ENCODE peak calls at places on chromosomes 13 and 19, in six cellular contexts. One of them, this sample, is unnamed.

GRCh38 chr13:34591801-34592454 is 350.1 kb upstream of the NBEA start:
- DNase-seq in ovary: no peak
- DNase-seq in IMR-90: no peak
- DNase-seq in breast epithelium: no peak
- DNase-seq in esophagus muscularis mucosa: no peak
- DNase-seq in mucosa of descending colon: no peak
- DNase-seq in this sample: no peak

GRCh38 chr19:17021328-17021727 is 5.3 kb downstream of the CPAMD8 start:
- DNase-seq in ovary: no peak
- DNase-seq in esophagus muscularis mucosa: no peak
- DNase-seq in breast epithelium: no peak
- DNase-seq in IMR-90: no peak
- DNase-seq in mucosa of descending colon: no peak
- DNase-seq in this sample: no peak

GRCh38 chr13:80040977-80041310 is 300.0 kb downstream of the SPRY2 start:
- DNase-seq in mucosa of descending colon: no peak
- DNase-seq in breast epithelium: no peak
- DNase-seq in esophagus muscularis mucosa: no peak
- DNase-seq in ovary: no peak
- DNase-seq in IMR-90: no peak
- DNase-seq in this sample: no peak

GRCh38 chr13:51330741-51331140 is 8.8 kb upstream of the SERPINE3 start:
- DNase-seq in breast epithelium: no peak
- DNase-seq in esophagus muscularis mucosa: no peak
- DNase-seq in mucosa of descending colon: no peak
- DNase-seq in IMR-90: no peak
- DNase-seq in ovary: no peak
- DNase-seq in this sample: no peak

GRCh38 chr19:4709440-4710280 is 14.0 kb downstream of the DPP9 start:
- DNase-seq in esophagus muscularis mucosa: no peak
- DNase-seq in IMR-90: no peak
- DNase-seq in mucosa of descending colon: no peak
- DNase-seq in breast epithelium: no peak
- DNase-seq in ovary: no peak
- DNase-seq in this sample: no peak

GRCh38 chr13:33303885-33304284 is 18.3 kb upstream of the STARD13 start:
- DNase-seq in breast epithelium: no peak
- DNase-seq in mucosa of descending colon: no peak
- DNase-seq in ovary: no peak
- DNase-seq in esophagus muscularis mucosa: no peak
- DNase-seq in IMR-90: peak; percentile 77
- DNase-seq in this sample: no peak

GRCh38 chr13:108495686-108496363 is 133.6 kb upstream of the MYO16 start:
- DNase-seq in esophagus muscularis mucosa: no peak
- DNase-seq in breast epithelium: no peak
- DNase-seq in IMR-90: no peak
- DNase-seq in mucosa of descending colon: no peak
- DNase-seq in ovary: no peak
- DNase-seq in this sample: no peak

GRCh38 chr13:33931397-33931987 is 113.5 kb downstream of the RFC3 start:
- DNase-seq in IMR-90: peak; percentile 53
- DNase-seq in breast epithelium: no peak
- DNase-seq in ovary: no peak
- DNase-seq in esophagus muscularis mucosa: no peak
- DNase-seq in mucosa of descending colon: no peak
- DNase-seq in this sample: peak; percentile 34

DNA sequence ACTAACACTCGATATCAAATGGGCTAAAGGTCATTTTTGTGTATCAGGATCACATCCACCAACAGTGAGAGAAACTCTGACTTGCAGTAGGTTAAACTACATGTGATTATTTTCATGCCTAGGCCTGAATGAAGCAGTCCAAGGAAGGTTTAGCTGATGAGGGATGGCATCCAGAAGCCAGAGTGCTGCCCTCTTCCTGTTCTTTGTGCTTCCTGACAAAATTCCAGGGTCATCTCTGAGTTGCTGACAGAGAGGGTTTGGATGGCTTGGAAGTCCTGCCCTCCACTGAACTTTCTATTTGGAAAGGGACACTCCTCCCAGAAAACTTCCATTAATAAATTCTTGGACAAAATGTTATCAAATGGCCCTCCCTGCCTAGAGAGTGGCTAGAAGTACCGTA is 728.3 kb upstream of the SLC10A2 start:
- DNase-seq in IMR-90: no peak
- DNase-seq in ovary: no peak
- DNase-seq in breast epithelium: no peak
- DNase-seq in mucosa of descending colon: no peak
- DNase-seq in esophagus muscularis mucosa: no peak
- DNase-seq in this sample: no peak
- TF ChIP-seq CTCF in IMR-90: no peak
- TF ChIP-seq CTCF in ovary: no peak
- TF ChIP-seq CTCF in breast epithelium: no peak
- TF ChIP-seq CTCF in mucosa of descending colon: no peak
- TF ChIP-seq CTCF in esophagus muscularis mucosa: no peak
- TF ChIP-seq CTCF in this sample: no peak

GRCh38 chr19:15328312-15328711 is 4.0 kb downstream of the BRD4 start:
- DNase-seq in ovary: no peak
- DNase-seq in esophagus muscularis mucosa: no peak
- DNase-seq in IMR-90: no peak
- DNase-seq in mucosa of descending colon: no peak
- DNase-seq in breast epithelium: no peak
- DNase-seq in this sample: no peak

GRCh38 chr19:15337202-15337601 is 4.9 kb upstream of the BRD4 start:
- DNase-seq in esophagus muscularis mucosa: no peak
- DNase-seq in IMR-90: peak; percentile 80
- DNase-seq in ovary: no peak
- DNase-seq in breast epithelium: no peak
- DNase-seq in mucosa of descending colon: no peak
- DNase-seq in this sample: no peak

GRCh38 chr19:15331419-15332310 is 674 bp downstream of the BRD4 start:
- DNase-seq in mucosa of descending colon: peak; percentile 72
- DNase-seq in ovary: peak; percentile 65
- DNase-seq in breast epithelium: no peak
- DNase-seq in IMR-90: no peak
- DNase-seq in esophagus muscularis mucosa: no peak
- DNase-seq in this sample: no peak

GRCh38 chr19:15330801-15331418 is 1.4 kb downstream of the BRD4 start:
- DNase-seq in esophagus muscularis mucosa: no peak
- DNase-seq in ovary: no peak
- DNase-seq in IMR-90: peak; percentile 89
- DNase-seq in mucosa of descending colon: no peak
- DNase-seq in breast epithelium: no peak
- DNase-seq in this sample: no peak

DNA sequence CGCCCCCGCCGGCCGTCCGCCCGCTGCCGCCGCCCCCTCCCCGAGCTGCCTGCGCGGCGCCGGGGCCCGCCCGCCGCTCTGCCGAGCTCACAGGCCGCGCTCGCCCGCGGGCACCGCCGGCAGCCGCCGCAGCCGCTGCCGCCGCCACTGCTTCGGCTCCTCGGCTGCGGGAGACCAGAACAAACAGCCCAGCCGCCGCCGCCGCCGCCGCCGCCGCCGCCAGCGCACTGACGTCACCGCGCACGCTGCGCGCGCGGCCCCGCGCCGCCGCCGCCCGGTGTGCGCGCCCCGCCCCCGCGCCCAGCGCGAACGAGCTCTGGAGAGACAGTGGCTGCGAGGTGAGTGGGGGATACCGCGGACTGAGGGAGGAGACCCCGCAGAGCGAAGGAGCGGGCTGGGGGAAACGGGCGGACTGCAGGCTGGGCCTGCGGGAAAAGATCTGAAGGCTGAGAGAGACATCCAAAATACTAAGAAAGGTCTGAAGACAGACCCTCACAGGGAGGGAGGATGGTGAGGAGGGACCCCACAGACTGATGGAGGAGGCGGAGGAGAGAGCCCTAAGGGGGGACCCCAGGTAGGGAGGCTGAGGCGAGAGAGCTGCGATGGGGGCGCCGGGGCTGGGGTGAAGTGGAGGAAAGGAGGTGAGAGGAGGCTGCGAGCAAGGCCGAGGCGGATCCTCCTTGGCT is at the start of gene BRD4:
- DNase-seq in ovary: peak; percentile 81
- DNase-seq in esophagus muscularis mucosa: no peak
- DNase-seq in IMR-90: peak; percentile 42
- DNase-seq in mucosa of descending colon: peak; percentile 85
- DNase-seq in breast epithelium: peak; percentile 65
- DNase-seq in this sample: peak; percentile 47
- H3K4me1 ChIP-seq in ovary: peaks cover 14% of the 10 kb centered on the region
- H3K4me1 ChIP-seq in esophagus muscularis mucosa: peaks cover 55% of the 10 kb centered on the region
- H3K4me1 ChIP-seq in IMR-90: peaks cover 14% of the 10 kb centered on the region
- H3K4me1 ChIP-seq in mucosa of descending colon: peaks cover 31% of the 10 kb centered on the region
- H3K4me1 ChIP-seq in breast epithelium: peaks cover 22% of the 10 kb centered on the region
- H3K4me1 ChIP-seq in this sample: peaks cover 27% of the 10 kb centered on the region

GRCh38 chr19:55206664-55207500 is 2.4 kb downstream of the PTPRH start:
- DNase-seq in ovary: peak; percentile 57
- DNase-seq in breast epithelium: peak; percentile 68
- DNase-seq in IMR-90: peak; percentile 86
- DNase-seq in mucosa of descending colon: peak; percentile 91
- DNase-seq in esophagus muscularis mucosa: peak; percentile 93
- DNase-seq in this sample: peak; percentile 44
- H3K4me3 ChIP-seq in ovary: peak overlapping the region; percentile 26
- H3K4me3 ChIP-seq in breast epithelium: peak overlapping the region; percentile 30
- H3K4me3 ChIP-seq in IMR-90: no peak overlapping the region
- H3K4me3 ChIP-seq in mucosa of descending colon: no peak overlapping the region
- H3K4me3 ChIP-seq in esophagus muscularis mucosa: peak overlapping the region; percentile 27
- H3K4me3 ChIP-seq in this sample: peak overlapping the region; percentile 36

GRCh38 chr19:1608414-1609391 is 3.4 kb upstream of the UQCR11 start:
- DNase-seq in mucosa of descending colon: no peak
- DNase-seq in IMR-90: no peak
- DNase-seq in ovary: no peak
- DNase-seq in esophagus muscularis mucosa: no peak
- DNase-seq in breast epithelium: no peak
- DNase-seq in this sample: no peak
- TF ChIP-seq CTCF in mucosa of descending colon: no peak
- TF ChIP-seq CTCF in IMR-90: no peak
- TF ChIP-seq CTCF in ovary: no peak
- TF ChIP-seq CTCF in esophagus muscularis mucosa: no peak
- TF ChIP-seq CTCF in breast epithelium: no peak
- TF ChIP-seq CTCF in this sample: no peak

GRCh38 chr19:48249502-48250014 is 6.2 kb downstream of the CARD8 start:
- DNase-seq in ovary: no peak
- DNase-seq in mucosa of descending colon: peak; percentile 73
- DNase-seq in breast epithelium: no peak
- DNase-seq in IMR-90: no peak
- DNase-seq in esophagus muscularis mucosa: no peak
- DNase-seq in this sample: no peak
- H3K4me1 ChIP-seq in ovary: no peaks in the 10 kb centered on the region
- H3K4me1 ChIP-seq in mucosa of descending colon: peaks cover 6% of the 10 kb centered on the region
- H3K4me1 ChIP-seq in breast epithelium: no peaks in the 10 kb centered on the region
- H3K4me1 ChIP-seq in IMR-90: no peaks in the 10 kb centered on the region
- H3K4me1 ChIP-seq in esophagus muscularis mucosa: peaks cover 16% of the 10 kb centered on the region
- H3K4me1 ChIP-seq in this sample: peaks cover 29% of the 10 kb centered on the region

DNA sequence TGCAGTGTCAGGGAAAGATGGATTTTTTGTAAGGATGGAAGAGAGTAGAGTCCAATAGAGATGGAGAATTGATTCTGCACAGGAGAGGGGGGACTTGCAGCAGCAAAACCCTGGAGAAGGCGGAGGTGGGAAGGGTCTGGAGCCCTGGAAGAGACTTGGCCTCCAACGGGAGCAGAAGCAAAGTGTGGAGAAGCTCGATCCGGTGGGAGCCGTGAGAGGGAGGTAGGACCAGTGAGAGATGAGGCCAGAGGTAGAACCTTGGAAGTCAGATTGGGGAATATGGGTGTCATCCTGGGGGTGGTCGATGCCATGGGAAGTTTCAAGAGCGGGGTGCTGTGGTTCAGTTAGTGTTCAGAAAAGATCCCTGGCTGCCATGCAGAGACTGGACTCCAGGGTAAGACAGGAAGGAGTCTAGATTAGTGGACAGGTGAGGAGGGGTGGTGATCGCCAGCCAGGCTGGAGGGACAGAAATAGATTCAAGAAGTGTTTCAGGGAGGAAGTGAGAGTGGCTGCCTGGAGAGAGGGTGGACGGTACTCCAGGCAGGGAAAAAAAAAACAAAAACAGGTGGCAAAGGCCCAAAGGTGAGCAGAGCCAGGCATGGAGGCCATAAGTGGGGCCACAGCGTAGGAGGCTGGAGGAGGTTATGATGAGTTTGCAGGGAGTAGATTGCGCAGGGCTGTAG is 2.6 kb downstream of the PPP5C start:
- DNase-seq in ovary: no peak
- DNase-seq in breast epithelium: no peak
- DNase-seq in mucosa of descending colon: no peak
- DNase-seq in esophagus muscularis mucosa: no peak
- DNase-seq in IMR-90: no peak
- DNase-seq in this sample: no peak
- H3K4me3 ChIP-seq in ovary: no peak overlapping the region
- H3K4me3 ChIP-seq in breast epithelium: no peak overlapping the region
- H3K4me3 ChIP-seq in mucosa of descending colon: no peak overlapping the region
- H3K4me3 ChIP-seq in esophagus muscularis mucosa: no peak overlapping the region
- H3K4me3 ChIP-seq in IMR-90: no peak overlapping the region
- H3K4me3 ChIP-seq in this sample: no peak overlapping the region

DNA sequence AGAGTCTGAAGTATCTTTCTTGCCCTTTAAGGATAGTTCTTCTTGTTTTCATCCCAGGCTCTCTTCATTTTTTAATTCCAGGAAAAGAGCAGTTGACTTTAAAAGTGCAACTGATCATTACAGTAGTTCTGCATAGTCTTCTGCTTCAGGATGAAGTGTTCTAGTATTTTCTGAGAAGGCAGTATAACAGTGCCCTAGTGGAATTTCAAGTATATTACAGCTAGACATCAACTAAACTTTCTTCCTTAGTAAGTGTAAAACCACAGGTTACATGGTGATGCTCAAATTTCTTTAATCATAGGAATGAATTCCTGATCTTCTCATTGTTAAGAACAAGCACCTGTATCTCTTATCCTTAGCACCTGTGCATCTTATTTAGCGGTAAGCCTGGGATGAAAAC is 10.9 kb downstream of the NUFIP1 start:
- DNase-seq in IMR-90: no peak
- DNase-seq in breast epithelium: no peak
- DNase-seq in ovary: no peak
- DNase-seq in esophagus muscularis mucosa: no peak
- DNase-seq in mucosa of descending colon: no peak
- DNase-seq in this sample: no peak
- TF ChIP-seq CTCF in IMR-90: no peak
- TF ChIP-seq CTCF in breast epithelium: no peak
- TF ChIP-seq CTCF in ovary: no peak
- TF ChIP-seq CTCF in esophagus muscularis mucosa: no peak
- TF ChIP-seq CTCF in mucosa of descending colon: no peak
- TF ChIP-seq CTCF in this sample: no peak

DNA sequence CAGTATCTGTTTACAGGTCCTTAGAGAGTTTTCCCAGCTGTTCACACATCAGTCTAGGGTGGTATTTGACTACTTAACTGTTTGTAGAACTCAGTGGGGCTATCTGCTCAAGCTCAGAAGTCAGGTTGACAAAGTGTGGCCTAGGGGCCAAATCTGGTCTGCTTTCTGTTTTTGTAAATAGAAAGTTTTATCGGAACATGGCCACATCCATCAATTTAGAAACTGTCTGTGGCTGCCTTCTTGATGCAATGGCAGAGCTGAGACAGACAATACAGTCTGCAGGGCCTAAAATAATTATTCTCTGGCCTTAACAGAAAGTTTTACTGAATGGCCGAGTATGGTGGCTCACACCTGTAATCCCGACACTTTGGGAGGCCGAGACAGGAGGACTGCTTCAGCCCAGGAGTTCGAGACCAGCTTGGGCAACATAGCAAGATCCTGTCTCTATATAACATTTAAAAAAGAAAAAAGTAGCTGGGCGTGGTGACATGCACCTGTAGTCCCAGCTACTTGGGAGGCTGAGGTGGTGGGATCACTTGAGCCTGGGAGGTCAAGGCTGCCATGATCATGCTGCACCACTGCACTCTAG is 2.4 kb downstream of the SMG9 start:
- DNase-seq in esophagus muscularis mucosa: no peak
- DNase-seq in mucosa of descending colon: no peak
- DNase-seq in IMR-90: no peak
- DNase-seq in ovary: no peak
- DNase-seq in breast epithelium: no peak
- DNase-seq in this sample: no peak
- H3K4me1 ChIP-seq in esophagus muscularis mucosa: peaks cover 31% of the 10 kb centered on the region
- H3K4me1 ChIP-seq in mucosa of descending colon: peaks cover 16% of the 10 kb centered on the region
- H3K4me1 ChIP-seq in IMR-90: peaks cover 14% of the 10 kb centered on the region
- H3K4me1 ChIP-seq in ovary: peaks cover 1% of the 10 kb centered on the region
- H3K4me1 ChIP-seq in breast epithelium: no peaks in the 10 kb centered on the region
- H3K4me1 ChIP-seq in this sample: peaks cover 19% of the 10 kb centered on the region

This sample was measured in tibial nerve.